ENCODE peak calls at places on chromosomes 3 and 15, in seven cellular contexts. I is CD4-positive, alpha-beta T cell; Z is fibroblast of mammary gland; O is nephron progenitor cell; X is B cell; N is Panc1; K is mesothelial cell of epicardium. W is an unnamed sample.

GRCh38 chr15:33454346-33454745 is 143.6 kb downstream of the RYR3 start:
- DNase-seq in I (no peak), Z (no peak), O (no peak), X (no peak), N (no peak), K (no peak), W (no peak)

GRCh38 chr15:33584797-33585196 is 274.0 kb downstream of the RYR3 start:
- DNase-seq in I (no peak), Z (peak), O (no peak), X (no peak), N (peak), K (no peak), W (no peak)

GRCh38 chr15:77582763-77583162 is 49.9 kb downstream of the LINGO1 start:
- DNase-seq in I (no peak), Z (no peak), O (peak), X (no peak), N (no peak), K (no peak), W (no peak)

GRCh38 chr15:36753173-36753572 is 173.7 kb downstream of the CDIN1 start:
- DNase-seq in I (no peak), Z (no peak), O (no peak), X (no peak), N (no peak), K (no peak), W (no peak)

GRCh38 chr3:195119461-195120198 is 151.3 kb downstream of the XXYLT1 start:
- DNase-seq in I (no peak), Z (peak), O (peak), X (no peak), N (no peak), K (no peak), W (peak)

GRCh38 chr3:122513386-122514122 is 1.2 kb downstream of the KPNA1 start:
- DNase-seq in I (no peak), Z (peak), O (no peak), X (no peak), N (no peak), K (no peak), W (no peak)

GRCh38 chr3:160395297-160395696 is 3.7 kb downstream of the IFT80 start:
- DNase-seq in I (no peak), Z (peak), O (no peak), X (no peak), N (no peak), K (no peak), W (no peak)

GRCh38 chr3:84136425-84136824 is 822.4 kb upstream of the CADM2 start:
- DNase-seq in I (no peak), Z (no peak), O (no peak), X (no peak), N (no peak), K (no peak), W (no peak)

GRCh38 chr15:101675796-101676582 is 23.8 kb upstream of the TM2D3 start:
- DNase-seq in I (no peak), Z (peak), O (no peak), X (no peak), N (no peak), K (no peak), W (no peak)

GRCh38 chr3:44661189-44661588 is 12.7 kb downstream of the ZNF35 start:
- DNase-seq in I (no peak), Z (no peak), O (no peak), X (no peak), N (no peak), K (no peak), W (no peak)
- TF ChIP-seq CTCF in I (no peak), Z (peak), O (no peak), X (no peak), N (no peak), K (no peak), W (peak)

GRCh38 chr15:62742409-62743171 is 300.0 kb upstream of the TPM1 start:
- DNase-seq in I (peak), Z (peak), O (peak), X (no peak), N (peak), K (peak), W (peak)
- TF ChIP-seq CTCF in I (peak), Z (peak), O (peak), X (peak), N (peak), K (peak), W (peak)

GRCh38 chr15:55990986-55991385 is 2.4 kb downstream of the NEDD4 start:
- DNase-seq in I (no peak), Z (no peak), O (no peak), X (no peak), N (no peak), K (no peak), W (no peak)
- TF ChIP-seq CTCF in I (no peak), Z (no peak), O (no peak), X (no peak), N (no peak), K (no peak), W (no peak)

GRCh38 chr3:113533534-113533892 is 1.2 kb downstream of the SIDT1 start:
- DNase-seq in I (no peak), Z (no peak), O (no peak), X (peak), N (no peak), K (no peak), W (no peak)

GRCh38 chr3:113536627-113537101 is 4.3 kb downstream of the SIDT1 start:
- DNase-seq in I (no peak), Z (no peak), O (no peak), X (no peak), N (no peak), K (no peak), W (no peak)

GRCh38 chr3:113534365-113534764 is 2.0 kb downstream of the SIDT1 start:
- DNase-seq in I (no peak), Z (no peak), O (no peak), X (no peak), N (no peak), K (no peak), W (no peak)

GRCh38 chr3:113537155-113537554 is 4.8 kb downstream of the SIDT1 start:
- DNase-seq in I (no peak), Z (no peak), O (no peak), X (no peak), N (no peak), K (no peak), W (no peak)

GRCh38 chr3:113535898-113536297 is 3.5 kb downstream of the SIDT1 start:
- DNase-seq in I (no peak), Z (no peak), O (no peak), X (no peak), N (no peak), K (no peak), W (no peak)
- TF ChIP-seq CTCF in I (peak), Z (peak), O (peak), X (peak), N (peak), K (peak), W (peak)

W was measured in neural crest cell.